ENCODE peak calls at places on chromosome 20, in six cellular contexts. U, B, R, C, W and K are unnamed samples.

GRCh38 chr20:39164642-39165041 is 202.5 kb downstream of the DHX35 start:
- DNase-seq in U (no peak), B (no peak), R (no peak), C (no peak), W (no peak), K (no peak)

GRCh38 chr20:878511-879307 is 37.4 kb downstream of the ANGPT4 start:
- DNase-seq in U (no peak), B (peak; percentile 61), R (peak; percentile 11), C (peak; percentile 18), W (peak; percentile 52), K (no peak)

GRCh38 chr20:11195899-11196558 is 522.2 kb upstream of the JAG1 start:
- DNase-seq in U (no peak), B (no peak), R (peak; percentile 70), C (no peak), W (peak; percentile 20), K (no peak)

GRCh38 chr20:47568019-47568418 is 66.3 kb downstream of the NCOA3 start:
- DNase-seq in U (no peak), B (no peak), R (peak; percentile 99), C (no peak), W (peak; percentile 92), K (no peak)

GRCh38 chr20:41135888-41136243 is 1.5 kb upstream of the PLCG1 start:
- DNase-seq in U (no peak), B (no peak), R (no peak), C (no peak), W (no peak), K (no peak)

GRCh38 chr20:24421071-24421470 is 48.4 kb upstream of the SYNDIG1 start:
- DNase-seq in U (no peak), B (no peak), R (no peak), C (no peak), W (no peak), K (no peak)

GRCh38 chr20:50280851-50281655 is 90.4 kb downstream of the CEBPB start:
- DNase-seq in U (no peak), B (no peak), R (no peak), C (no peak), W (no peak), K (no peak)

GRCh38 chr20:438581-439469 is 23.5 kb downstream of the TBC1D20 start:
- DNase-seq in U (no peak), B (no peak), R (no peak), C (peak; percentile 84), W (peak; percentile 40), K (peak; percentile 76)

GRCh38 chr20:33689973-33690372 is 3.8 kb upstream of the E2F1 start:
- DNase-seq in U (no peak), B (peak; percentile 92), R (peak; percentile 67), C (no peak), W (peak; percentile 85), K (peak; percentile 72)

GRCh38 chr20:45019764-45020126 is 53.4 kb downstream of the STK4 start:
- DNase-seq in U (no peak), B (no peak), R (peak; percentile 17), C (no peak), W (no peak), K (no peak)

GRCh38 chr20:46978871-46979536 is 84.4 kb downstream of the EYA2 start:
- DNase-seq in U (no peak), B (no peak), R (no peak), C (no peak), W (peak; percentile 49), K (no peak)

GRCh38 chr20:50488236-50488806 is 21.9 kb upstream of the PTPN1 start:
- DNase-seq in U (no peak), B (no peak), R (no peak), C (no peak), W (no peak), K (no peak)

GRCh38 chr20:967796-968742 is 34.0 kb downstream of the RSPO4 start:
- DNase-seq in U (peak; percentile 26), B (peak; percentile 69), R (peak; percentile 23), C (no peak), W (peak; percentile 49), K (no peak)

GRCh38 chr20:12156252-12156651 is 238.6 kb downstream of the BTBD3 start:
- DNase-seq in U (no peak), B (no peak), R (no peak), C (no peak), W (no peak), K (no peak)

GRCh38 chr20:50484271-50484976 is 25.8 kb upstream of the PTPN1 start:
- DNase-seq in U (no peak), B (no peak), R (no peak), C (no peak), W (no peak), K (no peak)

GRCh38 chr20:58650181-58650775 is 805 bp upstream of the STX16 start:
- DNase-seq in U (peak; percentile 53), B (no peak), R (peak; percentile 24), C (peak; percentile 91), W (peak; percentile 35), K (no peak)

GRCh38 chr20:8309638-8310037 is 177.6 kb downstream of the PLCB1 start:
- DNase-seq in U (no peak), B (no peak), R (peak; percentile 53), C (no peak), W (peak; percentile 49), K (no peak)

GRCh38 chr20:50588034-50588736 is 78.0 kb downstream of the PTPN1 start:
- DNase-seq in U (no peak), B (peak; percentile 81), R (peak; percentile 39), C (peak; percentile 92), W (peak; percentile 68), K (peak; percentile 74)

GRCh38 chr20:32483351-32484220 is 101.5 kb downstream of the NOL4L start:
- DNase-seq in U (no peak), B (no peak), R (peak; percentile 87), C (peak; percentile 93), W (peak; percentile 86), K (peak; percentile 52)

GRCh38 chr20:3307078-3307477 is 68.1 kb upstream of the SLC4A11 start:
- DNase-seq in U (no peak), B (no peak), R (no peak), C (no peak), W (no peak), K (no peak)
- H3K36me3 ChIP-seq in U (no peaks in the 10 kb centered on the region), B (peaks cover 7% of the 10 kb centered on the region), R (peaks cover 18% of the 10 kb centered on the region), C (peaks cover 91% of the 10 kb centered on the region), W (peaks cover 33% of the 10 kb centered on the region), K (no peaks in the 10 kb centered on the region)

GRCh38 chr20:37596168-37596567 is 68.5 kb upstream of the BLCAP start:
- DNase-seq in U (no peak), B (no peak), R (no peak), C (no peak), W (no peak), K (no peak)
- TF ChIP-seq CTCF in U (no peak), B (no peak), R (no peak), C (no peak), W (no peak), K (no peak)

DNA sequence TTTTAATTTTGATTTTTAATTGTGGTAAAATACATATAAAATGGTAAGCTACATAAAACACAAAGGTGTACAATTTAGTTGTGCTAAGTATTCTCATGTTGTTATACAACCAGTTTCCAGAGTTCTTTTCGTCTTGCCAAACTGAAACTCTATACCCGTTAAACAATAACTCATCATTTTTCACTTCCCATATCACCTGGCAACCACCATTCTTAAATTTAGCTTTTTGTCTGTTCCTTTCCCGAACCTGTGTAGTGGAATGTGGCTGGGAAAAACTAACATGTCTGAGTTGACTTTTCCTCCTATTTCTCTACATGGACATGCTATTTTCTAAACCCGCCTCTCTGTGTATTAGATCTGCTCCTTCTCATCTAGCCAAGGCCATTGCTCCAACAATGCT is 27.6 kb downstream of the RPRD1B start:
- DNase-seq in U (no peak), B (no peak), R (no peak), C (no peak), W (no peak), K (no peak)
- H3K4me3 ChIP-seq in U (no peak overlapping the region), B (no peak overlapping the region), R (no peak overlapping the region), C (no peak overlapping the region), W (no peak overlapping the region), K (no peak overlapping the region)

GRCh38 chr20:5973172-5973571 is 22.7 kb downstream of the MCM8 start:
- DNase-seq in U (no peak), B (no peak), R (peak; percentile 23), C (no peak), W (peak; percentile 49), K (no peak)
- H3K36me3 ChIP-seq in U (peaks cover 5% of the 10 kb centered on the region), B (peaks cover 60% of the 10 kb centered on the region), R (no peaks in the 10 kb centered on the region), C (peaks cover 70% of the 10 kb centered on the region), W (peaks cover 10% of the 10 kb centered on the region), K (no peaks in the 10 kb centered on the region)

DNA sequence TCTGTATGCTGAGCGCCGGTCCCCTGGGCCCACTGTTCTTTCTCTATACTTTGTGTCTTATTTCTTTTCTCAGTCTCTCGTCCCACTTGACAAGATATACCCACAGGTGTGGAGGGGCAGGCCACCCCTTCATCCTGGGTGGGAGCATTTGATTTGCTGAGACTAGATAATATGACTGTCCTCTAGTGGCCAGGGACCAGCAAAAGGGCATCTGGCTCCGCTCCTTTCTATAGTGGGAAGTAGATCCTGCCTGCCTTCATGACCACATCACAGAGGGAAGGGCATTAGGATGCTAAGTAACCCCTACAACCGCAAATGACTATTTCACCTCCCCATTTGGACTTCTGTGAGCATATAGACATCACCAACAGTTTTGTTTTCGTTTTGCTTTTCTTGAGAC is 64.5 kb downstream of the TRMT6 start:
- DNase-seq in U (no peak), B (no peak), R (no peak), C (no peak), W (no peak), K (no peak)
- TF ChIP-seq CTCF in U (no peak), B (no peak), R (no peak), C (no peak), W (no peak), K (no peak)